ENCODE peak calls at places on chromosomes 3 and 15, in ten cellular contexts. Z is fibroblast of villous mesenchyme, C is right lobe of liver, E is GM20000, P is testis, L is psoas muscle, A is ovary, I is heart right ventricle, U is endothelial cell, B is cardiac fibroblast. G is an unnamed sample.

GRCh38 chr15:44654858-44655257 is 8.6 kb downstream of the SPG11 start:
- DNase-seq in E (no peak), P (no peak), L (no peak), B (no peak), C (no peak), A (no peak), U (no peak), I (no peak), Z (peak), G (peak)

GRCh38 chr3:124772081-124772831 is 42.0 kb downstream of the UMPS start:
- DNase-seq in E (no peak), U (no peak), Z (peak), L (peak), I (peak), C (no peak), A (no peak), B (peak), P (peak), G (peak)

GRCh38 chr3:8760506-8760905 is 8.9 kb downstream of the OXTR start:
- DNase-seq in C (no peak), U (no peak), Z (no peak), L (no peak), E (no peak), I (no peak), P (no peak), A (no peak), B (no peak), G (no peak)

GRCh38 chr3:10445561-10445960 is 59.8 kb downstream of the ATP2B2 start:
- DNase-seq in L (no peak), E (no peak), B (no peak), Z (no peak), C (no peak), P (no peak), A (no peak), I (no peak), U (no peak), G (peak)

GRCh38 chr3:171234298-171235020 is 207.9 kb upstream of the SLC2A2 start:
- DNase-seq in P (no peak), C (no peak), Z (no peak), B (no peak), A (no peak), U (no peak), E (no peak), I (peak), L (peak), G (no peak)

GRCh38 chr3:148089171-148089570 is 608.5 kb upstream of the AGTR1 start:
- DNase-seq in E (no peak), C (no peak), I (no peak), B (no peak), A (no peak), Z (no peak), U (no peak), P (no peak), L (no peak), G (no peak)

GRCh38 chr15:78996876-78997275 is 52.0 kb upstream of the CTSH start:
- DNase-seq in C (no peak), Z (peak), P (no peak), E (no peak), U (no peak), I (no peak), A (no peak), B (no peak), L (peak), G (no peak)

GRCh38 chr15:57555270-57555669 is 36.4 kb upstream of the MYZAP start:
- DNase-seq in L (no peak), P (no peak), B (peak), Z (peak), A (no peak), C (no peak), E (no peak), U (no peak), I (no peak), G (no peak)

GRCh38 chr3:113531826-113532697 is at the start of gene SIDT1:
- DNase-seq in P (peak), E (peak), C (peak), B (no peak), A (peak), U (no peak), I (no peak), L (no peak), Z (peak), G (no peak)
- TF ChIP-seq CTCF in P (no peak), E (no peak), C (peak), B (no peak), A (no peak), U (no peak), I (no peak), L (no peak), Z (no peak), G (no peak)

DNA sequence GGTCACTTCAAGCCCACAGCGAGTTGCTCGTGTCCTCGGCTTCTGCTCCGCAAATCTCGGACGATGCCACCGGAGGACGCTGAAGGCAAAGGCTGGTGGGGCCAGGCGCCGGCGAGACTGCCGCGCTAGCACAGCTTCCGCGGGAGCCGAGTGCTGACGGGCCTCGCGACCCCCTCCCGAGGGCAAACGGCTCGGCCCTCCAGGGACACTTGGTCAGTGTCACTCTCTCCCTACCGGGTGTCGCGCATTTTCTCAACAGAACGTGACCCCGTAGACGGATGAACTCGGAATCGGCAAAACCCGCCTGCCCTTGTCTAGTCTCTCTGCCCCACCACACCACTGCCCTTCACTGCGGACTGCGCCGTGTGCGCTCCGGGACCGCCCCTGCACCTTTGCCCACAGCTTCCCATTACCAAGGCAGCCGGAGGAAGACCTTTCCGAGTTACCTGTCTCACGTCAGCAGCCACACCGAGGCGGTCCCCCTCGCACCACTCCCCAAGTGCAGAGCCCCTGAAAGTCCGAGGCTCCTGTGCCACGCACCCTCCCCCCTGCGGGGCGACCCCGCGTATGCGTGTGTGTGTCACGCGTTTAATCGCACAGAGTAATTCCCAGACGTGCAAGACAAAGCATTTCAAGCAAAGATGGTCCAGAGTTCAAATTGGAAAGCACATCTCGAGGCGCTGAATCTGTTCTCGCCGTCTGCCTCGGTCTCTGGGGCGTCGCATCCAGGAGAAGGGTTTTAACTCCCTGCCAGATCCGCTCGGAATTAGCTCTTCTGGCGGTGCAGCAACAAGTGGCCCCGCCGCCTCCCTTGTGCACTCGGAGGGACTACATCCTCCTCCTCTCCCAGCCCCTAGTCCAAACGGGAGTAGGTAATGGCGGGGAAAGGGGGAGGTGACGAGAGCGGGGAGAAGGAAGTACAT is 245.0 kb upstream of the TOPAZ1 start:
- DNase-seq in P (no peak), I (no peak), A (no peak), E (peak), B (peak), L (no peak), U (peak), Z (no peak), C (no peak), G (peak)
- TF ChIP-seq CTCF in P (no peak), I (no peak), A (no peak), E (peak), B (no peak), L (no peak), U (no peak), Z (peak), C (no peak), G (peak)

GRCh38 chr15:60134609-60135008 is 130.5 kb downstream of the FOXB1 start:
- DNase-seq in E (no peak), B (no peak), Z (no peak), C (no peak), A (no peak), P (peak), L (no peak), I (no peak), U (no peak), G (no peak)
- TF ChIP-seq CTCF in E (peak), B (no peak), Z (peak), C (peak), A (no peak), P (no peak), L (no peak), I (no peak), U (no peak), G (peak)

GRCh38 chr3:101195951-101196713 is 124.2 kb downstream of the IMPG2 start:
- DNase-seq in I (no peak), P (no peak), E (peak), B (peak), U (no peak), A (no peak), C (no peak), L (no peak), Z (peak), G (peak)
- TF ChIP-seq CTCF in I (peak), P (peak), E (no peak), B (peak), U (peak), A (no peak), C (peak), L (peak), Z (peak), G (peak)

GRCh38 chr3:5806192-5806591 is 618.7 kb downstream of the EDEM1 start:
- DNase-seq in P (peak), A (no peak), E (no peak), U (no peak), B (no peak), I (no peak), Z (no peak), C (no peak), L (no peak), G (no peak)
- TF ChIP-seq CTCF in P (peak), A (no peak), E (no peak), U (no peak), B (no peak), I (no peak), Z (no peak), C (peak), L (no peak), G (no peak)

GRCh38 chr3:188104050-188104449 is 49.9 kb upstream of the LPP start:
- DNase-seq in P (no peak), C (no peak), I (no peak), Z (no peak), L (no peak), A (no peak), B (no peak), U (no peak), E (no peak), G (peak)

GRCh38 chr3:188106006-188106405 is 48.0 kb upstream of the LPP start:
- DNase-seq in I (no peak), A (no peak), Z (no peak), B (no peak), L (no peak), U (no peak), P (no peak), E (no peak), C (no peak), G (no peak)

GRCh38 chr3:188106898-188107684 is 46.9 kb upstream of the LPP start:
- DNase-seq in B (no peak), U (no peak), A (no peak), L (no peak), E (no peak), I (no peak), Z (no peak), C (no peak), P (no peak), G (no peak)

GRCh38 chr3:188108703-188109412 is 45.1 kb upstream of the LPP start:
- DNase-seq in C (no peak), L (no peak), P (no peak), A (no peak), I (no peak), U (no peak), Z (no peak), E (no peak), B (no peak), G (no peak)

GRCh38 chr3:188106454-188106853 is 47.5 kb upstream of the LPP start:
- DNase-seq in A (no peak), L (no peak), P (no peak), C (no peak), U (no peak), B (no peak), Z (no peak), E (no peak), I (no peak), G (no peak)
- TF ChIP-seq CTCF in A (no peak), L (no peak), P (no peak), C (no peak), U (no peak), B (no peak), Z (no peak), E (no peak), I (no peak), G (no peak)

GRCh38 chr3:188786424-188786823 is 385.3 kb upstream of the TPRG1 start:
- DNase-seq in L (no peak), B (no peak), Z (no peak), E (no peak), C (peak), P (no peak), I (no peak), A (no peak), U (no peak), G (no peak)
- TF ChIP-seq CTCF in L (no peak), B (no peak), Z (no peak), E (no peak), C (no peak), P (no peak), I (no peak), A (no peak), U (no peak), G (no peak)

GRCh38 chr15:64513823-64514222 is 53.4 kb downstream of the ZNF609 start:
- DNase-seq in B (no peak), L (no peak), C (no peak), I (no peak), U (no peak), E (no peak), A (no peak), P (no peak), Z (no peak), G (no peak)
- TF ChIP-seq CTCF in B (no peak), L (no peak), C (no peak), I (no peak), U (no peak), E (no peak), A (no peak), P (no peak), Z (no peak), G (no peak)